ENCODE peak calls at places on chromosomes 2 and 18, in seven cellular contexts. D, O, R, P, H, A and W are unnamed samples.

GRCh38 chr2:64522843-64523428 is 1.2 kb upstream of the AFTPH start:
- DNase-seq in D (no peak), O (peak), R (peak), P (peak), H (peak), A (peak), W (peak)

GRCh38 chr18:10228380-10228779 is 226.1 kb upstream of the APCDD1 start:
- DNase-seq in D (no peak), O (no peak), R (no peak), P (no peak), H (no peak), A (no peak), W (no peak)

GRCh38 chr18:46097378-46097852 is 681 bp downstream of the ATP5F1A start:
- DNase-seq in D (no peak), O (no peak), R (no peak), P (no peak), H (no peak), A (no peak), W (no peak)

GRCh38 chr2:101463885-101464653 is 10.8 kb downstream of the RFX8 start:
- DNase-seq in D (no peak), O (no peak), R (no peak), P (no peak), H (no peak), A (no peak), W (no peak)

GRCh38 chr2:168439536-168439935 is 16.5 kb upstream of the CERS6 start:
- DNase-seq in D (no peak), O (no peak), R (no peak), P (no peak), H (no peak), A (no peak), W (no peak)

GRCh38 chr2:145166716-145167115 is 646.8 kb upstream of the ZEB2 start:
- DNase-seq in D (no peak), O (no peak), R (no peak), P (no peak), H (no peak), A (no peak), W (no peak)

GRCh38 chr2:165203689-165204559 is at the start of gene SCN3A:
- DNase-seq in D (no peak), O (peak), R (peak), P (peak), H (peak), A (no peak), W (peak)

GRCh38 chr2:74843371-74844298 is 9.7 kb downstream of the HK2 start:
- DNase-seq in D (no peak), O (peak), R (no peak), P (no peak), H (no peak), A (peak), W (no peak)

GRCh38 chr2:233936089-233936488 is 18.9 kb downstream of the TRPM8 start:
- DNase-seq in D (no peak), O (no peak), R (no peak), P (no peak), H (no peak), A (no peak), W (no peak)

GRCh38 chr2:129050116-129050515 is 731.4 kb upstream of the HS6ST1 start:
- DNase-seq in D (no peak), O (no peak), R (no peak), P (no peak), H (no peak), A (no peak), W (no peak)

GRCh38 chr2:25421746-25422431 is 80.2 kb upstream of the DNMT3A start:
- DNase-seq in D (no peak), O (peak), R (no peak), P (no peak), H (no peak), A (no peak), W (no peak)

DNA sequence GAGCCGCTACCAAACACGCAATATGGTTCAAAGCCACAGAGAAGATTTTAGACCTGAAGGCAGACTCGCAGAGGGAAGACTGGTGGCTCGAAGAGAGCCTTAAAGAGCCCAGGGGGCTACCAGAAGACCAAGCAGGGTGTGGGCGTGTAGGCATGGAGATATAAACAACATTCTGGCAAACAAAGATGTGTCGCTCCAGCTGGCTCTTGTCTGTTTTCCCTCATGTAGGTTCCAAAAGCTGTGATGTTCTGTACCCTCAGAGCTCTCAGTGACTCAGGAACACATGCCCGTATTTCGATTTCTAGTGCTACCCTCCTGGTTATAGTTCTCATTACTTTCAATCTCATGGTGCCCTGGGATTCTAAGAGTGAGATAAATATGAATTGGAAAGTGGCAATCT is 44.5 kb downstream of the DOCK10 start:
- DNase-seq in D (no peak), O (no peak), R (no peak), P (no peak), H (no peak), A (no peak), W (no peak)
- TF ChIP-seq JUND in D (no peak), O (no peak), R (no peak), P (no peak), H (no peak), A (no peak), W (no peak)

GRCh38 chr2:1136071-1136470 is 185.4 kb downstream of the SNTG2 start:
- DNase-seq in D (no peak), O (no peak), R (peak), P (no peak), H (peak), A (no peak), W (no peak)

GRCh38 chr2:1136807-1137663 is 186.4 kb downstream of the SNTG2 start:
- DNase-seq in D (no peak), O (no peak), R (no peak), P (no peak), H (no peak), A (no peak), W (no peak)

GRCh38 chr2:1134629-1135028 is 184.0 kb downstream of the SNTG2 start:
- DNase-seq in D (no peak), O (no peak), R (no peak), P (no peak), H (no peak), A (no peak), W (no peak)

GRCh38 chr2:1137992-1138391 is 187.3 kb downstream of the SNTG2 start:
- DNase-seq in D (no peak), O (no peak), R (no peak), P (no peak), H (no peak), A (no peak), W (no peak)

GRCh38 chr2:1132328-1132964 is 181.8 kb downstream of the SNTG2 start:
- DNase-seq in D (no peak), O (no peak), R (no peak), P (no peak), H (no peak), A (no peak), W (no peak)
- TF ChIP-seq JUND in D (no peak), O (no peak), R (no peak), P (no peak), H (no peak), A (no peak), W (no peak)

DNA sequence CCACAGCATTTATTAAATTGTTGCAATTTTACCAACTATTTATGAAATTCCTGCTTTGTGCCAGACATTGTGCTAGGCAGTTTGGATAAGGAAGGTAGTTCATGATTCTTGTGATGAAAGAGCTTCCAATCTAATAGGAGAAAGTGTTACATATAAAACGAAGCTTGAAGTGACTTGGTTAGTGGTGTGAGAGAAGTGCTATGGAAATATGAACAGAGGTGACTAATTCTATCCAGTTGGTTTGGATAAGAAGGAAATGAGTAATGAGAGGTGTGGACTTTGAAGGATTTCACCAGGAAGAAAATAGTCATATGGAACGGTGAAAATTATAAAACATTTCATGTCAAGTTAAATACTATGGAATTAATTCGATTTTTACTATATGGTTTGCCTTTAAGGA is 48.6 kb downstream of the EML6 start:
- DNase-seq in D (no peak), O (no peak), R (no peak), P (peak), H (no peak), A (no peak), W (no peak)
- TF ChIP-seq JUND in D (no peak), O (no peak), R (no peak), P (peak), H (no peak), A (no peak), W (no peak)

DNA sequence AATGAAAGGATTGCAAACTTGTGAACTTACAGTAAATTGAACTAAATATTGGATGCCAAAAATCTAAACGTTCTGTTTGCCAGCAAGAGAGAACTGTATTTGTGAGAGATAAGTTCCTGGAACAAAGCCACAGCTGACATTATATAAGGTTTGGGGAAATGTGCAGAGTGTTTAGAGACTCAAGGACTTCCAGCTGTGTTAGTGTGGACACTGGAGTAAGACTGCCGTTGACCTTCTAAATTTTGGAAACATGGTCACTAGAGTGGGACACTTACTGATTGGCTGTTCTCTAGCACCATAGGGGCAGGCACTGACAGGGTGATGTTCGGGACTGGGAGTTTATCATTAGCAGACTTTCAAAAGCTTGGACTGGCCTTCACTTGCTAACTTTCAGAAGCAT is 40.5 kb downstream of the SCN9A start:
- DNase-seq in D (no peak), O (peak), R (no peak), P (no peak), H (no peak), A (no peak), W (no peak)
- TF ChIP-seq JUND in D (no peak), O (no peak), R (no peak), P (no peak), H (no peak), A (no peak), W (no peak)

DNA sequence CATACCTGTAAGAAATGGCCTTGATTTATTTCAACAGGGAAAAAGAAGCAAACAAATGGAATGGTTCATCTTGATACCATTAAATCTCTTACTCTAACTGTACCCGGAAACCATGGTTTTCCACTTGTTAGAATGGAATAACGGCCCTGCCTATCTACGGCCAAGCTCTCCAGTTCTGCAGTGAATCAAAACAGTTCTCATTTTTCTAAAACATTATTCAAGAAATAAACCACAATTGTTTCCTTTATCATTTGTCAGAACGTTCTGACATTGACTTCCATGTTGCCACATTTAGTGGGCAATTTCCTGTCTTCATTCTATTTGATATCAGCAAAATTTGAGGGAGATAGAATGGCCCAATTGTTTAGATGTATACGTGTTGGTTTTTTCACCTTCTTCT is 118.8 kb upstream of the CDH19 start:
- DNase-seq in D (no peak), O (no peak), R (no peak), P (no peak), H (no peak), A (no peak), W (no peak)
- TF ChIP-seq JUND in D (no peak), O (no peak), R (no peak), P (no peak), H (no peak), A (no peak), W (no peak)